ENCODE peak calls at places on chromosome 19, in nine cellular contexts. K is NCI-H1105 treated with DMSO at 0.1 percent for 48 hours, F is HFFc6, W is fibroblast of pulmonary artery, I is NCI-H446, V is ovary, E is WTC11, X is Calu3, O is AML-193. M is an unnamed sample.

GRCh38 chr19:13051581-13052165 is 51.0 kb downstream of the LYL1 start:
- DNase-seq in K (peak), F (no peak), W (peak), I (no peak), V (peak), E (peak), X (peak), O (no peak), M (no peak)

GRCh38 chr19:49475191-49475932 is 1.3 kb downstream of the FLT3LG start:
- DNase-seq in K (no peak), F (no peak), W (no peak), I (no peak), V (no peak), E (no peak), X (no peak), O (no peak), M (no peak)

GRCh38 chr19:40960780-40961179 is 30.3 kb upstream of the CYP2B6 start:
- DNase-seq in K (no peak), F (no peak), W (no peak), I (no peak), V (peak), E (no peak), X (no peak), O (no peak), M (no peak)

GRCh38 chr19:10808937-10809655 is 26.9 kb downstream of the TMED1 start:
- DNase-seq in K (no peak), F (peak), W (peak), I (no peak), V (no peak), E (no peak), X (peak), O (no peak), M (peak)

GRCh38 chr19:54271106-54271505 is 9.8 kb downstream of the LILRB2 start:
- DNase-seq in K (no peak), F (no peak), W (no peak), I (no peak), V (no peak), E (no peak), X (no peak), O (no peak), M (no peak)

GRCh38 chr19:3500429-3501101 is at the start of gene DOHH:
- DNase-seq in K (peak), F (peak), W (peak), I (peak), V (peak), E (peak), X (peak), O (peak), M (peak)

GRCh38 chr19:4547303-4548237 is 7.7 kb upstream of the LRG1 start:
- DNase-seq in K (peak), F (no peak), W (peak), I (no peak), V (no peak), E (peak), X (peak), O (no peak), M (no peak)

GRCh38 chr19:52095172-52096014 is at the start of gene ZNF841:
- DNase-seq in K (peak), F (peak), W (peak), I (peak), V (peak), E (peak), X (peak), O (peak), M (peak)

GRCh38 chr19:10402441-10403038 is 802 bp downstream of the CDC37 start:
- DNase-seq in K (no peak), F (peak), W (peak), I (peak), V (no peak), E (no peak), X (no peak), O (no peak), M (peak)

GRCh38 chr19:51207747-51208146 is 17.1 kb upstream of the CD33 start:
- DNase-seq in K (no peak), F (no peak), W (no peak), I (no peak), V (no peak), E (no peak), X (no peak), O (no peak), M (no peak)

GRCh38 chr19:29293736-29294342 is 80.9 kb upstream of the UQCRFS1 start:
- DNase-seq in K (no peak), F (no peak), W (no peak), I (no peak), V (no peak), E (no peak), X (no peak), O (peak), M (no peak)

GRCh38 chr19:16161848-16162247 is 11.5 kb downstream of the CIB3 start:
- DNase-seq in K (no peak), F (peak), W (peak), I (no peak), V (no peak), E (no peak), X (peak), O (no peak), M (peak)

GRCh38 chr19:18109731-18110671 is 12.4 kb downstream of the MAST3 start:
- DNase-seq in K (peak), F (no peak), W (no peak), I (no peak), V (no peak), E (peak), X (peak), O (peak), M (peak)

M was measured in LoVo.